ENCODE peak calls at places on chromosomes 3 and 15, in ten cellular contexts. X is H54; W is nucleus accumbens; I is NCI-H526 treated with DMSO at 0.1 percent for 48 hours; J is NK-92 treated with Interleukin-12 subunit alpha and Interleukin-12 subunit beta, amount 100 ng/mL, for 24 hours; P is stimulated activated CD4-positive, alpha-beta T cell treated with anti-CD3 and anti-CD28 coated beads, Interleukin-4, amount 100 ng/mL, for 24 hours; Z is GOT3; V is aorta; G is GM04504; S is ureter. B is an unnamed sample.

GRCh38 chr3:149442845-149443544 is 31.5 kb upstream of the TM4SF4 start:
- DNase-seq in X (no peak), Z (no peak), V (no peak), J (no peak), P (no peak), I (no peak), S (no peak), W (no peak), G (no peak), B (peak; percentile 65)

GRCh38 chr3:51386852-51387229 is 1.8 kb downstream of the MANF start:
- DNase-seq in V (no peak), G (no peak), J (no peak), S (peak; percentile 42), W (no peak), X (no peak), I (no peak), Z (no peak), P (no peak), B (no peak)

GRCh38 chr3:9193211-9193610 is 56.2 kb downstream of the SRGAP3 start:
- DNase-seq in X (no peak), P (no peak), V (no peak), G (no peak), Z (no peak), S (no peak), W (no peak), J (no peak), I (no peak), B (no peak)

GRCh38 chr3:15063238-15063637 is 1.9 kb downstream of the MRPS25 start:
- DNase-seq in J (no peak), G (no peak), Z (no peak), W (no peak), P (no peak), V (no peak), X (no peak), I (no peak), S (no peak), B (no peak)

GRCh38 chr3:149610351-149611105 is 47.3 kb downstream of the WWTR1 start:
- DNase-seq in Z (no peak), W (peak; percentile 77), P (no peak), J (no peak), G (no peak), V (no peak), S (no peak), X (no peak), I (no peak), B (no peak)

GRCh38 chr15:57216288-57216687 is 160.0 kb upstream of the CGNL1 start:
- DNase-seq in S (no peak), J (no peak), V (no peak), Z (no peak), G (peak; percentile 42), I (no peak), P (peak; percentile 7), W (peak; percentile 25), X (no peak), B (peak; percentile 91)

GRCh38 chr3:169255506-169255905 is 408.0 kb downstream of the MECOM start:
- DNase-seq in Z (no peak), V (no peak), S (no peak), P (no peak), W (no peak), J (no peak), X (no peak), G (no peak), I (no peak), B (no peak)

GRCh38 chr3:113552851-113553250 is 20.5 kb downstream of the SIDT1 start:
- DNase-seq in J (no peak), G (no peak), S (no peak), P (no peak), X (no peak), Z (no peak), W (no peak), V (no peak), I (no peak), B (no peak)

GRCh38 chr3:194296448-194296831 is 54.7 kb downstream of the CPN2 start:
- DNase-seq in P (no peak), J (no peak), V (peak; percentile 74), G (no peak), I (no peak), X (peak; percentile 79), S (peak; percentile 59), Z (no peak), W (no peak), B (peak; percentile 69)

GRCh38 chr3:51591231-51591630 is 52.7 kb downstream of the RAD54L2 start:
- DNase-seq in P (no peak), V (no peak), S (no peak), I (no peak), W (no peak), G (peak; percentile 31), X (no peak), Z (no peak), J (no peak), B (peak; percentile 71)

GRCh38 chr15:90009301-90010063 is 8.4 kb downstream of the ZNF710 start:
- DNase-seq in G (no peak), I (no peak), J (no peak), P (no peak), V (no peak), W (no peak), S (no peak), X (no peak), Z (no peak), B (no peak)

GRCh38 chr3:58353722-58354553 is 21.2 kb downstream of the PXK start:
- DNase-seq in P (no peak), I (no peak), J (peak; percentile 29), W (no peak), S (no peak), G (no peak), X (no peak), Z (no peak), V (no peak), B (peak; percentile 39)

GRCh38 chr15:66961407-66961884 is 104.0 kb upstream of the SMAD3 start:
- DNase-seq in X (no peak), P (no peak), I (no peak), Z (no peak), J (no peak), W (no peak), V (no peak), S (no peak), G (no peak), B (peak; percentile 37)

GRCh38 chr3:128273841-128274573 is 120.7 kb downstream of the EEFSEC start:
- DNase-seq in S (no peak), J (no peak), V (no peak), I (no peak), G (no peak), P (no peak), W (no peak), X (no peak), Z (no peak), B (no peak)

GRCh38 chr3:190684776-190685175 is 170.9 kb downstream of the IL1RAP start:
- DNase-seq in Z (no peak), G (no peak), S (no peak), W (no peak), J (no peak), V (no peak), X (no peak), P (no peak), I (no peak), B (no peak)

GRCh38 chr3:134057006-134057832 is 27.5 kb upstream of the SLCO2A1 start:
- DNase-seq in W (no peak), Z (no peak), J (no peak), S (no peak), G (peak; percentile 37), P (no peak), I (no peak), V (no peak), X (no peak), B (peak; percentile 59)

GRCh38 chr15:81276967-81277366 is 47.0 kb downstream of the STARD5 start:
- DNase-seq in G (no peak), V (no peak), P (no peak), Z (no peak), S (no peak), J (no peak), W (no peak), X (no peak), I (no peak), B (no peak)

GRCh38 chr3:127674793-127675189 is 2.0 kb downstream of the ABTB1 start:
- DNase-seq in Z (no peak), J (no peak), W (no peak), X (no peak), V (peak; percentile 35), I (no peak), S (peak; percentile 35), P (no peak), G (no peak), B (no peak)

GRCh38 chr15:73283341-73283962 is 85.3 kb downstream of the HCN4 start:
- DNase-seq in S (no peak), G (no peak), I (no peak), P (no peak), X (no peak), Z (no peak), J (no peak), W (no peak), V (no peak), B (no peak)

GRCh38 chr3:170485696-170486095 is 67.0 kb downstream of the CLDN11 start:
- DNase-seq in X (no peak), G (no peak), W (peak; percentile 88), S (no peak), V (no peak), P (no peak), J (no peak), Z (no peak), I (no peak), B (no peak)

GRCh38 chr3:118262800-118263402 is 771.7 kb downstream of the IGSF11 start:
- DNase-seq in Z (no peak), V (no peak), G (no peak), I (no peak), P (no peak), X (no peak), S (no peak), J (no peak), W (no peak), B (no peak)

GRCh38 chr3:8147726-8148125 is 353.9 kb upstream of the LMCD1 start:
- DNase-seq in S (no peak), X (no peak), W (no peak), G (no peak), P (no peak), Z (no peak), J (no peak), V (no peak), I (no peak), B (no peak)

GRCh38 chr3:159775372-159775961 is 213.2 kb upstream of the IL12A start:
- DNase-seq in P (no peak), J (no peak), W (peak; percentile 85), V (peak; percentile 79), G (peak; percentile 61), X (no peak), I (no peak), Z (no peak), S (no peak), B (peak; percentile 88)

GRCh38 chr3:197942956-197943556 is 6.9 kb upstream of the RPL35A start:
- DNase-seq in Z (no peak), G (no peak), J (no peak), S (no peak), W (no peak), V (no peak), I (peak; percentile 29), P (peak; percentile 48), X (no peak), B (peak; percentile 71)

GRCh38 chr3:197736010-197736490 is 654 bp downstream of the RUBCN start:
- DNase-seq in S (no peak), X (peak; percentile 46), V (no peak), J (no peak), Z (no peak), I (peak; percentile 14), W (peak; percentile 62), P (peak; percentile 64), G (no peak), B (peak; percentile 10)

GRCh38 chr3:132983143-132983770 is 54.9 kb upstream of the TMEM108 start:
- DNase-seq in G (no peak), V (no peak), W (no peak), S (no peak), X (no peak), I (no peak), Z (no peak), J (no peak), P (no peak), B (no peak)

GRCh38 chr3:193095366-193095765 is 145.7 kb upstream of the PLAAT1 start:
- DNase-seq in X (no peak), J (no peak), Z (no peak), V (no peak), P (no peak), W (no peak), G (no peak), I (no peak), S (no peak), B (no peak)

GRCh38 chr3:107421170-107421792 is 44.0 kb downstream of the CCDC54 start:
- DNase-seq in S (no peak), V (no peak), I (peak; percentile 4), J (no peak), X (peak; percentile 20), W (peak; percentile 5), Z (no peak), P (no peak), G (peak; percentile 48), B (peak; percentile 89)